ENCODE peak calls at places on chromosomes 4 and X, in eight cellular contexts. One of them, this sample, is unnamed.

GRCh38 chrX:66902081-66902480 is 263.2 kb upstream of the EDA2R start:
- DNase-seq in esophagus squamous epithelium: no peak
- DNase-seq in heart right ventricle: no peak
- DNase-seq in suprapubic skin: no peak
- DNase-seq in AG04449: no peak
- DNase-seq in fibroblast of mammary gland: no peak
- DNase-seq in left ventricle myocardium inferior: no peak
- DNase-seq in iPS DF 6.9: no peak
- DNase-seq in this sample: no peak

GRCh38 chr4:148749403-148749802 is 307.2 kb upstream of the NR3C2 start:
- DNase-seq in esophagus squamous epithelium: no peak
- DNase-seq in heart right ventricle: no peak
- DNase-seq in suprapubic skin: no peak
- DNase-seq in AG04449: no peak
- DNase-seq in fibroblast of mammary gland: no peak
- DNase-seq in left ventricle myocardium inferior: no peak
- DNase-seq in iPS DF 6.9: no peak
- DNase-seq in this sample: no peak

GRCh38 chrX:20637351-20637750 is 370.6 kb upstream of the RPS6KA3 start:
- DNase-seq in esophagus squamous epithelium: no peak
- DNase-seq in heart right ventricle: no peak
- DNase-seq in suprapubic skin: no peak
- DNase-seq in AG04449: no peak
- DNase-seq in fibroblast of mammary gland: no peak
- DNase-seq in left ventricle myocardium inferior: no peak
- DNase-seq in iPS DF 6.9: no peak
- DNase-seq in this sample: no peak

GRCh38 chrX:130108647-130109428 is 1.5 kb downstream of the ELF4 start:
- DNase-seq in esophagus squamous epithelium: no peak
- DNase-seq in heart right ventricle: no peak
- DNase-seq in suprapubic skin: no peak
- DNase-seq in AG04449: no peak
- DNase-seq in fibroblast of mammary gland: no peak
- DNase-seq in left ventricle myocardium inferior: peak
- DNase-seq in iPS DF 6.9: no peak
- DNase-seq in this sample: no peak

GRCh38 chr4:2363056-2363719 is 55.3 kb downstream of the ZFYVE28 start:
- DNase-seq in esophagus squamous epithelium: no peak
- DNase-seq in heart right ventricle: no peak
- DNase-seq in suprapubic skin: no peak
- DNase-seq in AG04449: no peak
- DNase-seq in fibroblast of mammary gland: peak
- DNase-seq in left ventricle myocardium inferior: no peak
- DNase-seq in iPS DF 6.9: no peak
- DNase-seq in this sample: no peak

GRCh38 chr4:170497105-170497504 is 407.3 kb upstream of the AADAT start:
- DNase-seq in esophagus squamous epithelium: no peak
- DNase-seq in heart right ventricle: no peak
- DNase-seq in suprapubic skin: no peak
- DNase-seq in AG04449: no peak
- DNase-seq in fibroblast of mammary gland: peak
- DNase-seq in left ventricle myocardium inferior: no peak
- DNase-seq in iPS DF 6.9: no peak
- DNase-seq in this sample: no peak

GRCh38 chrX:25202827-25203226 is 187.1 kb upstream of the ARX start:
- DNase-seq in esophagus squamous epithelium: no peak
- DNase-seq in heart right ventricle: no peak
- DNase-seq in suprapubic skin: no peak
- DNase-seq in AG04449: no peak
- DNase-seq in fibroblast of mammary gland: no peak
- DNase-seq in left ventricle myocardium inferior: no peak
- DNase-seq in iPS DF 6.9: no peak
- DNase-seq in this sample: no peak

GRCh38 chrX:52359614-52360232 is 9.1 kb upstream of the XAGE2 start:
- DNase-seq in esophagus squamous epithelium: no peak
- DNase-seq in heart right ventricle: no peak
- DNase-seq in suprapubic skin: no peak
- DNase-seq in AG04449: no peak
- DNase-seq in fibroblast of mammary gland: peak
- DNase-seq in left ventricle myocardium inferior: no peak
- DNase-seq in iPS DF 6.9: no peak
- DNase-seq in this sample: no peak

GRCh38 chrX:12007881-12008280 is 130.4 kb upstream of the FRMPD4 start:
- DNase-seq in esophagus squamous epithelium: no peak
- DNase-seq in heart right ventricle: no peak
- DNase-seq in suprapubic skin: no peak
- DNase-seq in AG04449: no peak
- DNase-seq in fibroblast of mammary gland: peak
- DNase-seq in left ventricle myocardium inferior: no peak
- DNase-seq in iPS DF 6.9: no peak
- DNase-seq in this sample: no peak

GRCh38 chr4:76305971-76306881 is at the start of gene STBD1:
- DNase-seq in esophagus squamous epithelium: no peak
- DNase-seq in heart right ventricle: peak
- DNase-seq in suprapubic skin: peak
- DNase-seq in AG04449: no peak
- DNase-seq in fibroblast of mammary gland: peak
- DNase-seq in left ventricle myocardium inferior: peak
- DNase-seq in iPS DF 6.9: peak
- DNase-seq in this sample: peak

GRCh38 chr4:38488891-38489861 is 174.8 kb upstream of the KLF3 start:
- DNase-seq in esophagus squamous epithelium: no peak
- DNase-seq in heart right ventricle: no peak
- DNase-seq in suprapubic skin: no peak
- DNase-seq in AG04449: no peak
- DNase-seq in fibroblast of mammary gland: no peak
- DNase-seq in left ventricle myocardium inferior: no peak
- DNase-seq in iPS DF 6.9: no peak
- DNase-seq in this sample: no peak

GRCh38 chr4:81452452-81453011 is 19.2 kb downstream of the RASGEF1B start:
- DNase-seq in esophagus squamous epithelium: no peak
- DNase-seq in heart right ventricle: no peak
- DNase-seq in suprapubic skin: no peak
- DNase-seq in AG04449: no peak
- DNase-seq in fibroblast of mammary gland: no peak
- DNase-seq in left ventricle myocardium inferior: no peak
- DNase-seq in iPS DF 6.9: no peak
- DNase-seq in this sample: no peak

GRCh38 chr4:56360071-56360470 is 27.2 kb downstream of the AASDH start:
- DNase-seq in esophagus squamous epithelium: no peak
- DNase-seq in heart right ventricle: no peak
- DNase-seq in suprapubic skin: no peak
- DNase-seq in AG04449: no peak
- DNase-seq in fibroblast of mammary gland: peak
- DNase-seq in left ventricle myocardium inferior: no peak
- DNase-seq in iPS DF 6.9: no peak
- DNase-seq in this sample: no peak
- H3K4me3 ChIP-seq in esophagus squamous epithelium: no peak
- H3K4me3 ChIP-seq in heart right ventricle: no peak
- H3K4me3 ChIP-seq in suprapubic skin: no peak
- H3K4me3 ChIP-seq in AG04449: no peak
- H3K4me3 ChIP-seq in fibroblast of mammary gland: no peak
- H3K4me3 ChIP-seq in left ventricle myocardium inferior: no peak
- H3K4me3 ChIP-seq in iPS DF 6.9: no peak
- H3K4me3 ChIP-seq in this sample: no peak

GRCh38 chr4:99817310-99817885 is 771 bp downstream of the DAPP1 start:
- DNase-seq in esophagus squamous epithelium: no peak
- DNase-seq in heart right ventricle: no peak
- DNase-seq in suprapubic skin: no peak
- DNase-seq in AG04449: no peak
- DNase-seq in fibroblast of mammary gland: no peak
- DNase-seq in left ventricle myocardium inferior: no peak
- DNase-seq in iPS DF 6.9: no peak
- DNase-seq in this sample: no peak

GRCh38 chr4:99811850-99812249 is 4.8 kb upstream of the DAPP1 start:
- DNase-seq in esophagus squamous epithelium: no peak
- DNase-seq in heart right ventricle: peak
- DNase-seq in suprapubic skin: no peak
- DNase-seq in AG04449: no peak
- DNase-seq in fibroblast of mammary gland: peak
- DNase-seq in left ventricle myocardium inferior: no peak
- DNase-seq in iPS DF 6.9: peak
- DNase-seq in this sample: no peak

GRCh38 chr4:99815597-99816011 is 1.0 kb upstream of the DAPP1 start:
- DNase-seq in esophagus squamous epithelium: no peak
- DNase-seq in heart right ventricle: no peak
- DNase-seq in suprapubic skin: no peak
- DNase-seq in AG04449: no peak
- DNase-seq in fibroblast of mammary gland: peak
- DNase-seq in left ventricle myocardium inferior: no peak
- DNase-seq in iPS DF 6.9: no peak
- DNase-seq in this sample: peak

GRCh38 chr4:99818661-99819060 is 2.0 kb downstream of the DAPP1 start:
- DNase-seq in esophagus squamous epithelium: no peak
- DNase-seq in heart right ventricle: no peak
- DNase-seq in suprapubic skin: no peak
- DNase-seq in AG04449: no peak
- DNase-seq in fibroblast of mammary gland: no peak
- DNase-seq in left ventricle myocardium inferior: no peak
- DNase-seq in iPS DF 6.9: no peak
- DNase-seq in this sample: no peak

GRCh38 chr4:99816611-99817309 is at the start of gene DAPP1:
- DNase-seq in esophagus squamous epithelium: peak
- DNase-seq in heart right ventricle: peak
- DNase-seq in suprapubic skin: peak
- DNase-seq in AG04449: no peak
- DNase-seq in fibroblast of mammary gland: no peak
- DNase-seq in left ventricle myocardium inferior: peak
- DNase-seq in iPS DF 6.9: no peak
- DNase-seq in this sample: peak
- H3K4me3 ChIP-seq in esophagus squamous epithelium: peak
- H3K4me3 ChIP-seq in heart right ventricle: peak
- H3K4me3 ChIP-seq in suprapubic skin: peak
- H3K4me3 ChIP-seq in AG04449: no peak
- H3K4me3 ChIP-seq in fibroblast of mammary gland: no peak
- H3K4me3 ChIP-seq in left ventricle myocardium inferior: peak
- H3K4me3 ChIP-seq in iPS DF 6.9: no peak
- H3K4me3 ChIP-seq in this sample: peak

GRCh38 chr4:184733654-184734524 is at the start of gene CENPU:
- DNase-seq in esophagus squamous epithelium: peak
- DNase-seq in heart right ventricle: peak
- DNase-seq in suprapubic skin: peak
- DNase-seq in AG04449: peak
- DNase-seq in fibroblast of mammary gland: peak
- DNase-seq in left ventricle myocardium inferior: peak
- DNase-seq in iPS DF 6.9: peak
- DNase-seq in this sample: peak

GRCh38 chr4:184732126-184732525 is 1.8 kb downstream of the CENPU start:
- DNase-seq in esophagus squamous epithelium: no peak
- DNase-seq in heart right ventricle: no peak
- DNase-seq in suprapubic skin: no peak
- DNase-seq in AG04449: no peak
- DNase-seq in fibroblast of mammary gland: peak
- DNase-seq in left ventricle myocardium inferior: no peak
- DNase-seq in iPS DF 6.9: no peak
- DNase-seq in this sample: no peak

GRCh38 chr4:184727430-184727829 is 6.5 kb downstream of the CENPU start:
- DNase-seq in esophagus squamous epithelium: no peak
- DNase-seq in heart right ventricle: no peak
- DNase-seq in suprapubic skin: no peak
- DNase-seq in AG04449: no peak
- DNase-seq in fibroblast of mammary gland: no peak
- DNase-seq in left ventricle myocardium inferior: no peak
- DNase-seq in iPS DF 6.9: no peak
- DNase-seq in this sample: no peak

GRCh38 chr4:184728858-184729257 is 5.0 kb downstream of the CENPU start:
- DNase-seq in esophagus squamous epithelium: no peak
- DNase-seq in heart right ventricle: no peak
- DNase-seq in suprapubic skin: no peak
- DNase-seq in AG04449: no peak
- DNase-seq in fibroblast of mammary gland: peak
- DNase-seq in left ventricle myocardium inferior: no peak
- DNase-seq in iPS DF 6.9: no peak
- DNase-seq in this sample: no peak

DNA sequence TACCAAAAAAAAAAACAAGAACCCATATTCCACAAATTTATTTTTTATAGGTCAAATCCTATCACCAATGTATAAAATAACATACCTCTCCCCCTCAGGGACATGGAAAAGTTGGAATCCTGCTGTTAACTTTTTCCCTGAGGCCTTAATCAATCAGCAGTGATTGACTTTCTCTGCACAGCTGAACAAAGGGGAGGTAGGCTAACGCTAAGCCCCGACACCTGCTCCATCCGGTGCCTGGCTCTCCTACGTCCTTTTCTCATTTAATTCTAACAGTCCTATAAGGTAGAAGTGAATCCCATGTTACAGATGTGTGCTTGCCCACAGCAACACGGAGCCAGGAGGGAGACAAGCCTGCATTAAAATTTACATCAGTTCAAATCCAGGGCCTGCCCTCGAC is 2.8 kb downstream of the CENPU start:
- DNase-seq in esophagus squamous epithelium: no peak
- DNase-seq in heart right ventricle: no peak
- DNase-seq in suprapubic skin: no peak
- DNase-seq in AG04449: no peak
- DNase-seq in fibroblast of mammary gland: no peak
- DNase-seq in left ventricle myocardium inferior: no peak
- DNase-seq in iPS DF 6.9: no peak
- DNase-seq in this sample: no peak
- H3K4me3 ChIP-seq in esophagus squamous epithelium: no peak
- H3K4me3 ChIP-seq in heart right ventricle: no peak
- H3K4me3 ChIP-seq in suprapubic skin: no peak
- H3K4me3 ChIP-seq in AG04449: no peak
- H3K4me3 ChIP-seq in fibroblast of mammary gland: no peak
- H3K4me3 ChIP-seq in left ventricle myocardium inferior: no peak
- H3K4me3 ChIP-seq in iPS DF 6.9: no peak
- H3K4me3 ChIP-seq in this sample: no peak

GRCh38 chr4:1251773-1252066 is 2.8 kb upstream of the CTBP1 start:
- DNase-seq in esophagus squamous epithelium: no peak
- DNase-seq in heart right ventricle: no peak
- DNase-seq in suprapubic skin: no peak
- DNase-seq in AG04449: no peak
- DNase-seq in fibroblast of mammary gland: no peak
- DNase-seq in left ventricle myocardium inferior: no peak
- DNase-seq in iPS DF 6.9: no peak
- DNase-seq in this sample: no peak

GRCh38 chr4:1250921-1251772 is 2.2 kb upstream of the CTBP1 start:
- DNase-seq in esophagus squamous epithelium: no peak
- DNase-seq in heart right ventricle: no peak
- DNase-seq in suprapubic skin: peak
- DNase-seq in AG04449: no peak
- DNase-seq in fibroblast of mammary gland: no peak
- DNase-seq in left ventricle myocardium inferior: no peak
- DNase-seq in iPS DF 6.9: no peak
- DNase-seq in this sample: no peak

GRCh38 chr4:1249148-1249730 is 309 bp upstream of the CTBP1 start:
- DNase-seq in esophagus squamous epithelium: no peak
- DNase-seq in heart right ventricle: peak
- DNase-seq in suprapubic skin: peak
- DNase-seq in AG04449: no peak
- DNase-seq in fibroblast of mammary gland: peak
- DNase-seq in left ventricle myocardium inferior: peak
- DNase-seq in iPS DF 6.9: no peak
- DNase-seq in this sample: peak

GRCh38 chr4:1249731-1250526 is 999 bp upstream of the CTBP1 start:
- DNase-seq in esophagus squamous epithelium: no peak
- DNase-seq in heart right ventricle: no peak
- DNase-seq in suprapubic skin: peak
- DNase-seq in AG04449: no peak
- DNase-seq in fibroblast of mammary gland: no peak
- DNase-seq in left ventricle myocardium inferior: no peak
- DNase-seq in iPS DF 6.9: no peak
- DNase-seq in this sample: no peak

DNA sequence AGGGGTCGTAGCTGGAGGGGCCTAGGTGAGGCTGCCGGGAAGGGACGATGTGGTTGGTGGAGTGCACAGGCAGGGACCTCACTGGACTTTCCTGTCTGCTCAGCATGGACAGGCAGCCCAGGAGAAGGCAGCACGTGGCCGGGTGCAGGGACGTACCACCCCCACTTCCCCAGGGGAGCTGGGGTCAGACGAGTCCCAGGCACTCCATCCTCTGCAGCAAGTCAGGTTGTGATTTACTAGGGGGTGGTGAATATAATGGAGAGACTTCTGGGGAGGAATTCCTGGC is 1.5 kb upstream of the CTBP1 start:
- DNase-seq in esophagus squamous epithelium: no peak
- DNase-seq in heart right ventricle: no peak
- DNase-seq in suprapubic skin: peak
- DNase-seq in AG04449: no peak
- DNase-seq in fibroblast of mammary gland: no peak
- DNase-seq in left ventricle myocardium inferior: no peak
- DNase-seq in iPS DF 6.9: no peak
- DNase-seq in this sample: no peak
- H3K4me3 ChIP-seq in esophagus squamous epithelium: peak
- H3K4me3 ChIP-seq in heart right ventricle: peak
- H3K4me3 ChIP-seq in suprapubic skin: peak
- H3K4me3 ChIP-seq in AG04449: no peak
- H3K4me3 ChIP-seq in fibroblast of mammary gland: no peak
- H3K4me3 ChIP-seq in left ventricle myocardium inferior: peak
- H3K4me3 ChIP-seq in iPS DF 6.9: no peak
- H3K4me3 ChIP-seq in this sample: no peak

This sample was measured in breast epithelium.